ENCODE peak calls at places on chromosomes 13 and 19, in four cellular contexts. A is thoracic aorta, V is ascending aorta, I is adrenal gland. N is an unnamed sample. For H3K27me3, the result is how much of the 10 kb centered on the place peaks cover.

GRCh38 chr13:46554971-46555370 is 2.0 kb downstream of the LRCH1 start:
- DNase-seq in A (no peak), V (no peak), I (no peak), N (no peak)

GRCh38 chr19:21604941-21605548 is 99.6 kb downstream of the ZNF429 start:
- DNase-seq in V (no peak), A (no peak), I (peak), N (no peak)

GRCh38 chr13:50203256-50204083 is 188.2 kb downstream of the KCNRG start:
- DNase-seq in I (no peak), V (no peak), A (no peak), N (no peak)

GRCh38 chr19:54168174-54168917 is 4.6 kb downstream of the TMC4 start:
- DNase-seq in A (peak), V (peak), I (peak), N (peak)

GRCh38 chr19:15166700-15167099 is 34.1 kb downstream of the NOTCH3 start:
- DNase-seq in A (no peak), I (no peak), V (no peak), N (no peak)

GRCh38 chr19:313169-313987 is 22.2 kb upstream of the PLPP2 start:
- DNase-seq in I (no peak), A (no peak), V (no peak), N (peak)

GRCh38 chr19:18943465-18943864 is 2.4 kb upstream of the HOMER3 start:
- DNase-seq in I (no peak), A (no peak), V (no peak), N (no peak)

GRCh38 chr13:98543380-98544104 is 33.4 kb downstream of the STK24 start:
- DNase-seq in I (no peak), A (no peak), V (no peak), N (no peak)

GRCh38 chr13:74129500-74130144 is 4.6 kb downstream of the KLF12 start:
- DNase-seq in V (no peak), A (no peak), I (no peak), N (no peak)

GRCh38 chr13:93872948-93873347 is 606.5 kb downstream of the DCT start:
- DNase-seq in V (no peak), A (no peak), I (no peak), N (no peak)

GRCh38 chr19:17220207-17220758 is 5.1 kb downstream of the USE1 start:
- DNase-seq in V (no peak), A (no peak), I (peak), N (no peak)

GRCh38 chr19:8302734-8303133 is 5.4 kb downstream of the CD320 start:
- DNase-seq in A (no peak), I (no peak), V (peak), N (no peak)

GRCh38 chr19:23698711-23699520 is 11.9 kb upstream of the ZNF675 start:
- DNase-seq in V (no peak), I (no peak), A (no peak), N (no peak)

GRCh38 chr13:65825039-65825438 is 1405.1 kb downstream of the PCDH9 start:
- DNase-seq in I (no peak), A (no peak), V (no peak), N (no peak)

GRCh38 chr13:105642511-105642958 is 892.9 kb downstream of the EFNB2 start:
- DNase-seq in V (no peak), A (no peak), I (no peak), N (no peak)

GRCh38 chr19:41906916-41907680 is 21.2 kb downstream of the ERFL start:
- DNase-seq in V (no peak), A (no peak), I (no peak), N (no peak)

GRCh38 chr13:101624981-101625380 is 172.5 kb downstream of the ITGBL1 start:
- DNase-seq in I (no peak), A (no peak), V (no peak), N (no peak)

GRCh38 chr19:57820599-57820998 is 5.9 kb upstream of the ZNF552 start:
- DNase-seq in A (no peak), V (no peak), I (no peak), N (no peak)

GRCh38 chr19:2132731-2133490 is 18.5 kb downstream of the AP3D1 start:
- DNase-seq in A (no peak), V (no peak), I (no peak), N (no peak)

GRCh38 chr13:23506821-23507210 is 63.4 kb upstream of the TNFRSF19 start:
- DNase-seq in V (no peak), I (no peak), A (no peak), N (no peak)

GRCh38 chr13:29702912-29703351 is 107.4 kb upstream of the SLC7A1 start:
- DNase-seq in I (peak), V (no peak), A (no peak), N (no peak)

GRCh38 chr13:27929868-27930267 is 10.1 kb downstream of the PDX1 start:
- DNase-seq in I (no peak), A (no peak), V (no peak), N (no peak)

GRCh38 chr13:27927444-27928352 is 7.9 kb downstream of the PDX1 start:
- DNase-seq in A (no peak), V (no peak), I (no peak), N (no peak)

GRCh38 chr13:27928353-27928804 is 8.6 kb downstream of the PDX1 start:
- DNase-seq in I (no peak), V (no peak), A (no peak), N (no peak)

GRCh38 chr13:27926644-27927434 is 7.0 kb downstream of the PDX1 start:
- DNase-seq in A (no peak), I (no peak), V (no peak), N (no peak)

GRCh38 chr13:27928805-27929753 is 9.3 kb downstream of the PDX1 start:
- DNase-seq in I (no peak), V (no peak), A (no peak), N (no peak)
- H3K27me3 ChIP-seq in I (half or more), V (under half), A (under half), N (under half)

GRCh38 chr19:45595814-45596213 is 6.2 kb downstream of the GPR4 start:
- DNase-seq in A (no peak), I (no peak), V (no peak), N (no peak)

GRCh38 chr19:45597425-45598111 is 4.4 kb downstream of the GPR4 start:
- DNase-seq in I (no peak), V (no peak), A (no peak), N (no peak)

GRCh38 chr19:45600340-45600885 is 1.6 kb downstream of the GPR4 start:
- DNase-seq in V (no peak), I (no peak), A (no peak), N (no peak)

GRCh38 chr19:45599286-45599685 is 2.7 kb downstream of the GPR4 start:
- DNase-seq in A (no peak), V (no peak), I (no peak), N (no peak)

GRCh38 chr19:45598267-45599011 is 3.6 kb downstream of the GPR4 start:
- DNase-seq in V (no peak), A (no peak), I (no peak), N (no peak)
- H3K27me3 ChIP-seq in V (under half), A (under half), I (under half), N (under half)

GRCh38 chr13:110301606-110302131 is 5.3 kb downstream of the COL4A1 start:
- DNase-seq in I (no peak), A (no peak), V (peak), N (no peak)
- H3K27me3 ChIP-seq in I (under half), A (under half), V (under half), N (under half)

GRCh38 chr13:109426690-109426990 is 359.7 kb downstream of the IRS2 start:
- DNase-seq in A (no peak), V (no peak), I (no peak), N (no peak)

GRCh38 chr13:109428146-109428545 is 358.2 kb downstream of the IRS2 start:
- DNase-seq in I (no peak), V (no peak), A (no peak), N (no peak)

GRCh38 chr13:109425821-109426689 is 360.3 kb downstream of the IRS2 start:
- DNase-seq in A (no peak), I (no peak), V (no peak), N (no peak)

GRCh38 chr13:109427695-109428094 is 358.7 kb downstream of the IRS2 start:
- DNase-seq in V (no peak), I (no peak), A (no peak), N (no peak)

DNA sequence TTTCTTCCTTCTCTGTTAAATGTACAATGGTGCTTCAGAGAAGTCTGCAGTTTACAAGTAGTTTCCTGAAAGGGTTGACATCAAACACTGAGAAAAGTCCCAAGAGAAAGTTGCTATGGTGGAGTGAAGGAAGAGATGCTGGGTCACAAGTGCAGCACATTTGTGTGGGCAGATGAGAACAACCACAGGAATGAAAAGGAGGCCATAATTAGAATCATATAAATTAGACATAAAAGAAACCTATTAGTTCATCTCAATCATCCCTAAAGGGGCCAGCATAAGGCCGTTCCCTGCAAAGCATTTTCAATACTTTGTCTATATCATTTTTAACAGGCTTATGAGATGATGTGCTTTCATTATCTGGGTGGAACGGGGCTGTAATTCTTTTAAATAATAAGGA is 359.2 kb downstream of the IRS2 start:
- DNase-seq in A (no peak), V (no peak), I (no peak), N (no peak)
- H3K27me3 ChIP-seq in A (under half), V (under half), I (under half), N (under half)

GRCh38 chr13:110411316-110412105 is 104.4 kb downstream of the COL4A2 start:
- DNase-seq in V (peak), A (no peak), I (no peak), N (no peak)

GRCh38 chr13:110408286-110408685 is 101.2 kb downstream of the COL4A2 start:
- DNase-seq in I (no peak), A (no peak), V (no peak), N (no peak)

GRCh38 chr13:110410000-110410399 is 102.9 kb downstream of the COL4A2 start:
- DNase-seq in A (no peak), V (no peak), I (no peak), N (no peak)

GRCh38 chr13:110410906-110411305 is 103.8 kb downstream of the COL4A2 start:
- DNase-seq in A (no peak), I (no peak), V (peak), N (no peak)

GRCh38 chr13:110409581-110409992 is 102.5 kb downstream of the COL4A2 start:
- DNase-seq in I (peak), A (no peak), V (peak), N (no peak)
- H3K27me3 ChIP-seq in I (under half), A (under half), V (under half), N (under half)

DNA sequence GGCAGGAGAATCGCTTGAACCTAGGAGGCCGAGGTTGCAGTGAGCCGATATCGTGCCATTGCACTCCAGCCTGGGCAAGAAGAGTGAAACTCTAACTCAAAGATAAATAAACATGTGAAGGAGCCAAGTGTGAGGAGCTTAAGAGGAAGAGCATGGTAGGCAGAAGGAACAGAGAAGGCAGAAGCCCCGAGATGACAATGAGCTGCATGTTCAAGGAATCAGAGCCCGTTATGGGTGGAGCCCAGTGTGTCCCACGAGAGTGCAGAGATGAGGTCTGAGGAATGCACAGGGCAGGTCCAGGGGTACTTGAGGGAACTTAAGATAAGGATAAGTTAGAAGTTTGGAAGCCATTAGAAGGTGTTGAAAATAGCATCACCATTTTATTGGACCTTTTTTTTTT is 716 bp downstream of the FPR2 start:
- DNase-seq in A (no peak), V (no peak), I (no peak), N (no peak)
- H3K27me3 ChIP-seq in A (under half), V (under half), I (under half), N (under half)

DNA sequence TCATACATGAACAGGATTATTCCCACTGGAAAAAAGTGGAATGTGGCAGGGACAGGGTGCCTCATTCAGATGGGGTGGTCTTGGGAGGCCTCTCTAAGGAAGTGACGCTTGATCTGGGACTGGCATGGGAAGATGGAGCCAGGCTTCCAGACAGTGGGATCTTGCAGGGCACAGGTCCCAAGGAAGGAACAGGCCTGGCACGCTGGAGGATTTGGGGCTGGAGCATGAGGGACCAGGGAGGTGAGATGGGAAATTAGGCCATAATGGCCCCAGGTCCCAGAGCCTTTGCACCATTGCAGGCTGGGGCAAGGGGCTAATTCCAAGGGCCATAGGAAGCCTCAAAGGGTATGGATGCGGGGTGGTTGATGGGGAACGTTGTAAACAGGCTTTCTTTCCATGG is 9.2 kb downstream of the ZNF536 start:
- DNase-seq in V (peak), A (no peak), I (no peak), N (peak)
- H3K27me3 ChIP-seq in V (under half), A (under half), I (under half), N (under half)

DNA sequence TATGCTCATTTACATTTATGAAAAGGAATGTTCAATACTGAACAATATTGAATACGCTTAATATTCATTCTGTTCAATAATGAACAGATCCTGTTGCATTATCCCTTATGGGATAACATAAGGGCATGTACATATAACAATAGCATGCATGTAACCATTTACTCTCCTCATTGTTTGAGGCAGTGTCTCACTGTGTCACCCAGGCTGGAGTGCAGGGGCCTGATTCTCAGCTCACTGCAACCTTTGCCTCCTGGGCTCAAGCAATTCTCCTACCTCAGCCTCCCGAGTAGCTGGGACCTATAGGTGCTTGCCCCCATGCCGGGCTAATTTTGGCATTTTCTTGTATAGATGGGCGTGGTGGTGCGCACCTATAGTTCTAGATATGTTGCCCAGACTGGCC is 4.8 kb upstream of the DGKH start:
- DNase-seq in A (no peak), I (no peak), V (no peak), N (no peak)
- H3K27me3 ChIP-seq in A (under half), I (under half), V (under half), N (under half)

N was measured in dorsolateral prefrontal cortex.